ENCODE peak calls at places on chromosomes 1 and 21, in ten cellular contexts. Z, P, L, S, O, Y, N, V, X and K are unnamed samples.

GRCh38 chr1:211182746-211183145 is 48.8 kb upstream of the KCNH1 start:
- DNase-seq in O (no peak), X (no peak), S (no peak), V (no peak), Y (no peak), N (no peak), P (no peak), Z (no peak), L (no peak), K (no peak)

GRCh38 chr1:42089246-42089645 is 64.0 kb upstream of the GUCA2B start:
- DNase-seq in P (no peak), N (no peak), O (no peak), S (no peak), X (no peak), Z (no peak), V (no peak), Y (no peak), L (no peak), K (no peak)

GRCh38 chr1:231590453-231591198 is 36.0 kb upstream of the DISC1 start:
- DNase-seq in Y (peak), L (peak), O (peak), P (peak), Z (no peak), X (peak), V (peak), S (no peak), N (peak), K (peak)

GRCh38 chr1:202812176-202813026 is 1.6 kb downstream of the PCAT6 start:
- DNase-seq in S (no peak), X (no peak), Y (no peak), L (no peak), P (no peak), N (no peak), V (peak), Z (no peak), O (no peak), K (no peak)

GRCh38 chr1:246067432-246068021 is 439.6 kb downstream of the SMYD3 start:
- DNase-seq in N (peak), V (no peak), L (peak), X (no peak), Z (no peak), P (no peak), Y (no peak), S (no peak), O (no peak), K (no peak)

GRCh38 chr1:202254454-202255252 is 61.1 kb downstream of the LGR6 start:
- DNase-seq in Z (no peak), N (no peak), S (no peak), O (no peak), Y (no peak), L (no peak), X (no peak), V (no peak), P (no peak), K (no peak)

GRCh38 chr1:65429806-65430205 is 9.3 kb downstream of the LEPR start:
- DNase-seq in X (no peak), N (peak), Z (no peak), V (no peak), L (no peak), P (no peak), S (no peak), O (no peak), Y (no peak), K (peak)

GRCh38 chr1:14292533-14292932 is 306.0 kb upstream of the KAZN start:
- DNase-seq in X (no peak), P (no peak), Z (no peak), S (no peak), N (no peak), O (no peak), Y (no peak), L (no peak), V (no peak), K (no peak)

GRCh38 chr1:230739564-230739963 is 7.6 kb upstream of the CAPN9 start:
- DNase-seq in S (no peak), O (no peak), P (no peak), Z (no peak), N (no peak), Y (no peak), X (no peak), V (no peak), L (no peak), K (no peak)

GRCh38 chr1:172719694-172720138 is 60.8 kb downstream of the FASLG start:
- DNase-seq in N (no peak), O (no peak), S (no peak), P (no peak), V (no peak), Z (no peak), Y (no peak), X (peak), L (peak), K (no peak)

GRCh38 chr1:23167353-23168078 is 1.1 kb downstream of the LUZP1 start:
- DNase-seq in L (peak), X (peak), Y (peak), P (peak), Z (no peak), S (no peak), O (no peak), V (peak), N (no peak), K (no peak)

GRCh38 chr1:54380285-54380882 is 25.8 kb downstream of the SSBP3 start:
- DNase-seq in L (no peak), V (peak), O (no peak), N (no peak), X (no peak), S (no peak), Y (no peak), P (no peak), Z (no peak), K (no peak)

GRCh38 chr1:5286244-5286643 is 631.8 kb downstream of the AJAP1 start:
- DNase-seq in N (no peak), V (peak), L (peak), S (no peak), Z (no peak), Y (no peak), P (no peak), O (no peak), X (no peak), K (no peak)

GRCh38 chr21:26117972-26118367 is 52.6 kb downstream of the APP start:
- DNase-seq in L (no peak), P (no peak), Y (no peak), O (no peak), S (no peak), N (no peak), V (no peak), X (no peak), Z (no peak), K (no peak)

GRCh38 chr1:106266786-106267185 is 789.7 kb upstream of the PRMT6 start:
- DNase-seq in Y (no peak), S (no peak), X (no peak), V (no peak), N (no peak), Z (no peak), P (no peak), L (no peak), O (no peak), K (no peak)

GRCh38 chr1:98556521-98557158 is 104.9 kb upstream of the SNX7 start:
- DNase-seq in L (peak), O (no peak), X (peak), P (no peak), Y (no peak), Z (no peak), S (no peak), V (no peak), N (no peak), K (no peak)

GRCh38 chr1:187244623-187245022 is 415.9 kb downstream of the PLA2G4A start:
- DNase-seq in Z (no peak), X (peak), N (peak), S (no peak), V (no peak), P (no peak), L (no peak), O (peak), Y (no peak), K (no peak)

GRCh38 chr1:8740034-8740449 is 77.4 kb downstream of the RERE start:
- DNase-seq in Y (no peak), X (no peak), S (no peak), V (no peak), P (no peak), O (no peak), N (peak), Z (no peak), L (no peak), K (peak)

GRCh38 chr1:13730751-13731482 is 30.9 kb downstream of the PRDM2 start:
- DNase-seq in P (no peak), Z (no peak), X (peak), O (no peak), L (peak), Y (peak), S (no peak), N (no peak), V (peak), K (no peak)

GRCh38 chr1:8727809-8728213 is 89.6 kb downstream of the RERE start:
- DNase-seq in S (no peak), N (no peak), L (no peak), Z (peak), O (no peak), P (no peak), X (no peak), V (no peak), Y (no peak), K (no peak)

GRCh38 chr1:2927995-2928732 is 93.1 kb upstream of the ACTRT2 start:
- DNase-seq in Z (no peak), X (no peak), O (no peak), L (no peak), S (peak), V (no peak), Y (no peak), N (no peak), P (no peak), K (no peak)

GRCh38 chr1:85617582-85618237 is 37.1 kb downstream of the CCN1 start:
- DNase-seq in O (no peak), L (no peak), Z (no peak), X (no peak), V (no peak), Y (no peak), N (peak), S (no peak), P (no peak), K (peak)

GRCh38 chr1:45493116-45493697 is 2.2 kb upstream of the TESK2 start:
- DNase-seq in Z (peak), N (no peak), V (peak), L (peak), X (peak), P (peak), Y (peak), S (no peak), O (peak), K (no peak)

GRCh38 chr1:71638081-71638766 is 557.4 kb upstream of the ZRANB2 start:
- DNase-seq in O (no peak), L (no peak), X (no peak), V (no peak), Z (no peak), S (no peak), N (peak), P (no peak), Y (no peak), K (peak)

GRCh38 chr1:17163371-17163770 is 41.6 kb upstream of the PADI1 start:
- DNase-seq in N (no peak), S (no peak), P (no peak), V (no peak), Y (no peak), Z (no peak), L (no peak), X (no peak), O (no peak), K (no peak)

GRCh38 chr1:3248416-3249141 is 179.6 kb downstream of the PRDM16 start:
- DNase-seq in Z (no peak), V (no peak), S (no peak), P (no peak), L (no peak), N (no peak), O (no peak), X (no peak), Y (no peak), K (no peak)

GRCh38 chr1:237074371-237075117 is 32.6 kb downstream of the RYR2 start:
- DNase-seq in P (no peak), L (no peak), V (no peak), Z (no peak), Y (no peak), N (no peak), O (no peak), S (no peak), X (no peak), K (no peak)

GRCh38 chr1:941588-942383 is 17.3 kb downstream of the NOC2L start:
- DNase-seq in X (peak), Z (peak), V (no peak), L (no peak), O (peak), N (peak), P (peak), S (no peak), Y (peak), K (no peak)

GRCh38 chr1:159200759-159201158 is 3.9 kb upstream of the ACKR1 start:
- DNase-seq in L (no peak), X (no peak), Y (no peak), S (no peak), N (no peak), O (no peak), P (no peak), V (no peak), Z (no peak), K (no peak)

GRCh38 chr1:12460911-12461621 is 156.9 kb downstream of the DHRS3 start:
- DNase-seq in Z (peak), L (no peak), X (no peak), P (no peak), O (no peak), Y (no peak), S (no peak), N (no peak), V (no peak), K (no peak)

GRCh38 chr1:159669338-159669737 is 45.1 kb downstream of the CRP start:
- DNase-seq in X (no peak), V (no peak), O (no peak), P (no peak), S (no peak), Y (no peak), N (no peak), L (no peak), Z (no peak), K (no peak)

GRCh38 chr1:74964508-74964907 is 169.7 kb upstream of the LHX8 start:
- DNase-seq in O (peak), V (no peak), L (no peak), Z (peak), S (no peak), Y (no peak), P (no peak), X (no peak), N (no peak), K (no peak)